ENCODE peak calls at places on chromosomes 4 and X, in five cellular contexts. One of them, this sample, is unnamed.

GRCh38 chr4:177393236-177393635 is 49.0 kb downstream of the AGA start:
- DNase-seq in HCT116: no peak
- DNase-seq in IMR-90: no peak
- DNase-seq in stomach: no peak
- DNase-seq in body of pancreas: no peak
- DNase-seq in this sample: no peak

GRCh38 chrX:10486373-10486772 is 134.0 kb downstream of the MID1 start:
- DNase-seq in IMR-90: peak; percentile 84
- DNase-seq in stomach: no peak
- DNase-seq in body of pancreas: no peak
- DNase-seq in HCT116: no peak
- DNase-seq in this sample: no peak

GRCh38 chr4:138055890-138056289 is 186.3 kb downstream of the SLC7A11 start:
- DNase-seq in stomach: no peak
- DNase-seq in IMR-90: peak; percentile 66
- DNase-seq in HCT116: no peak
- DNase-seq in body of pancreas: no peak
- DNase-seq in this sample: no peak

GRCh38 chrX:154600962-154601374 is 16.0 kb downstream of the CTAG1A start:
- DNase-seq in body of pancreas: no peak
- DNase-seq in IMR-90: no peak
- DNase-seq in HCT116: no peak
- DNase-seq in stomach: no peak
- DNase-seq in this sample: no peak

GRCh38 chr4:23373269-23373668 is 516.6 kb downstream of the PPARGC1A start:
- DNase-seq in stomach: peak; percentile 79
- DNase-seq in IMR-90: peak; percentile 4
- DNase-seq in HCT116: no peak
- DNase-seq in body of pancreas: peak; percentile 45
- DNase-seq in this sample: no peak

GRCh38 chr4:119106036-119107000 is 29.3 kb upstream of the MYOZ2 start:
- DNase-seq in HCT116: no peak
- DNase-seq in body of pancreas: no peak
- DNase-seq in IMR-90: no peak
- DNase-seq in stomach: no peak
- DNase-seq in this sample: no peak

GRCh38 chr4:2058264-2059033 is 678 bp upstream of the NAT8L start:
- DNase-seq in stomach: no peak
- DNase-seq in IMR-90: no peak
- DNase-seq in HCT116: no peak
- DNase-seq in body of pancreas: no peak
- DNase-seq in this sample: no peak

GRCh38 chr4:140928880-140929279 is 172.7 kb upstream of the TBC1D9 start:
- DNase-seq in IMR-90: no peak
- DNase-seq in HCT116: no peak
- DNase-seq in body of pancreas: no peak
- DNase-seq in stomach: no peak
- DNase-seq in this sample: no peak

GRCh38 chr4:150047546-150047945 is 30.7 kb upstream of the DCLK2 start:
- DNase-seq in IMR-90: no peak
- DNase-seq in stomach: no peak
- DNase-seq in HCT116: no peak
- DNase-seq in body of pancreas: no peak
- DNase-seq in this sample: no peak

GRCh38 chrX:9899640-9900075 is 67.5 kb upstream of the CLDN34 start:
- DNase-seq in HCT116: no peak
- DNase-seq in IMR-90: peak; percentile 91
- DNase-seq in stomach: no peak
- DNase-seq in body of pancreas: no peak
- DNase-seq in this sample: no peak

GRCh38 chr4:147799986-147800555 is 68.2 kb downstream of the ARHGAP10 start:
- DNase-seq in HCT116: no peak
- DNase-seq in stomach: no peak
- DNase-seq in body of pancreas: no peak
- DNase-seq in IMR-90: no peak
- DNase-seq in this sample: no peak

GRCh38 chrX:70755850-70756249 is 152.7 kb downstream of the TEX11 start:
- DNase-seq in body of pancreas: no peak
- DNase-seq in stomach: no peak
- DNase-seq in IMR-90: no peak
- DNase-seq in HCT116: no peak
- DNase-seq in this sample: no peak

GRCh38 chr4:41957634-41958033 is 22.4 kb downstream of the TMEM33 start:
- DNase-seq in body of pancreas: no peak
- DNase-seq in IMR-90: peak; percentile 5
- DNase-seq in stomach: no peak
- DNase-seq in HCT116: peak; percentile 24
- DNase-seq in this sample: no peak

GRCh38 chr4:148007303-148007702 is 275.4 kb downstream of the ARHGAP10 start:
- DNase-seq in stomach: no peak
- DNase-seq in HCT116: peak; percentile 72
- DNase-seq in IMR-90: peak; percentile 99
- DNase-seq in body of pancreas: no peak
- DNase-seq in this sample: no peak

GRCh38 chr4:55754754-55755350 is 64.7 kb upstream of the EXOC1L start:
- DNase-seq in body of pancreas: no peak
- DNase-seq in IMR-90: peak; percentile 58
- DNase-seq in HCT116: peak; percentile 13
- DNase-seq in stomach: no peak
- DNase-seq in this sample: no peak

GRCh38 chrX:15202458-15203177 is 67.3 kb downstream of the ASB9 start:
- DNase-seq in body of pancreas: no peak
- DNase-seq in IMR-90: no peak
- DNase-seq in HCT116: no peak
- DNase-seq in stomach: no peak
- DNase-seq in this sample: no peak

DNA sequence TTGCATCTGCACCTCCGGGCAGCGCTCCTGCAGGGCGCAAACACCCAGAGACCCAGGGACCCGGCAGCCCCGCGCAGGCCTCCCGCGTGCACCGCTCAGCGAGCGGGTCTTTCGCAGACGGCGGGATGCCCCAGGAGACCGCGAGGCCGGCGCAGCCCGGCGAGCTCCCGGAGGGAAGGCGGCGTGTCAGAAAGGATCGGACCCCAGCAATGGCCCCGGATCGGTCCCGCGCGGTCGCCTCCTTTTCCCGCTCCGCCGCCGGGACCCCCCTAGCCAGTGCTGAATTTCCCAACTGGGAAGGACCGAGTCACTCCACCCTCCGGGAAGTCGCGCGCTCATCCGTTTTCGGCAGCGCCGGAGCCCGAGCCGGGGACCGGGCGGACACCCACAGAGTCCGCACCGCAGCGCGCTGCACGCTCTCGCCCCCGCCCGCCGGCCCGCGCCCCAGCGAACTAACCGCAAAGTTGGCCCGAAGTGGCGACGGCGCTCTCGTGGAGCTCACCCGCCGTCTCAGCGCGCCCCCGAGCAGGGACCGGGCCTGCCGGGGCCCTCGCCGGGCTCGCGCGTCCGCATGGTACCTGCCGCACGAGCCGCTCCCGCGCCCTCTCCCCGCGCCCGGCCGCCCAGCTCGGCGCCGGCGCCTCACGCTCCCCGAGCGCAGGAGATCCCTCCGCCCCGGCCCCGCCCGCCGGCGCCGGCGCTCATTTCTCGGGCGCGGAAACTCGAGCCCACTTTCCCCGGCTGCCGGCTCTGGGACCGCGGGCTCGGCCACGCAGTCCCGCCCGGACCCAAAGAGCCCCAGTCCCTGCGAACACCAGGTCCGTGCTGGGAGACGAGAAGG is at the start of gene FAT1:
- DNase-seq in HCT116: no peak
- DNase-seq in stomach: peak; percentile 72
- DNase-seq in body of pancreas: peak; percentile 72
- DNase-seq in IMR-90: peak; percentile 71
- DNase-seq in this sample: no peak
- TF ChIP-seq POLR2A in HCT116: no peak
- TF ChIP-seq POLR2A in stomach: no peak
- TF ChIP-seq POLR2A in body of pancreas: peak; percentile 70
- TF ChIP-seq POLR2A in IMR-90: peak; percentile 82
- TF ChIP-seq POLR2A in this sample: peak; percentile 39

GRCh38 chr4:5114911-5115310 is 63.6 kb downstream of the STK32B start:
- DNase-seq in stomach: no peak
- DNase-seq in HCT116: no peak
- DNase-seq in body of pancreas: no peak
- DNase-seq in IMR-90: peak; percentile 58
- DNase-seq in this sample: no peak
- H3K36me3 ChIP-seq in stomach: no peaks in the 10 kb centered on the region
- H3K36me3 ChIP-seq in HCT116: no peaks in the 10 kb centered on the region
- H3K36me3 ChIP-seq in body of pancreas: no peaks in the 10 kb centered on the region
- H3K36me3 ChIP-seq in IMR-90: no peaks in the 10 kb centered on the region
- H3K36me3 ChIP-seq in this sample: no peaks in the 10 kb centered on the region

GRCh38 chr4:98928131-98928504 is 815 bp downstream of the EIF4E start:
- DNase-seq in body of pancreas: peak; percentile 62
- DNase-seq in HCT116: peak; percentile 64
- DNase-seq in IMR-90: peak; percentile 78
- DNase-seq in stomach: peak; percentile 65
- DNase-seq in this sample: peak; percentile 5

GRCh38 chr4:98928505-98929340 is at the start of gene EIF4E:
- DNase-seq in stomach: peak; percentile 98
- DNase-seq in HCT116: peak; percentile 99
- DNase-seq in body of pancreas: peak; percentile 98
- DNase-seq in IMR-90: peak; percentile 99
- DNase-seq in this sample: peak; percentile 85

GRCh38 chr4:98930311-98930865 is 1.5 kb upstream of the EIF4E start:
- DNase-seq in HCT116: no peak
- DNase-seq in IMR-90: no peak
- DNase-seq in stomach: no peak
- DNase-seq in body of pancreas: no peak
- DNase-seq in this sample: no peak

GRCh38 chr4:98932539-98932938 is 3.6 kb upstream of the EIF4E start:
- DNase-seq in body of pancreas: no peak
- DNase-seq in HCT116: no peak
- DNase-seq in IMR-90: peak; percentile 69
- DNase-seq in stomach: no peak
- DNase-seq in this sample: no peak

GRCh38 chr4:98929341-98930267 is 671 bp upstream of the EIF4E start:
- DNase-seq in stomach: peak; percentile 71
- DNase-seq in body of pancreas: peak; percentile 61
- DNase-seq in HCT116: peak; percentile 94
- DNase-seq in IMR-90: peak; percentile 98
- DNase-seq in this sample: no peak
- TF ChIP-seq POLR2A in stomach: no peak
- TF ChIP-seq POLR2A in body of pancreas: peak; percentile 90
- TF ChIP-seq POLR2A in HCT116: peak; percentile 69
- TF ChIP-seq POLR2A in IMR-90: peak; percentile 92
- TF ChIP-seq POLR2A in this sample: no peak

DNA sequence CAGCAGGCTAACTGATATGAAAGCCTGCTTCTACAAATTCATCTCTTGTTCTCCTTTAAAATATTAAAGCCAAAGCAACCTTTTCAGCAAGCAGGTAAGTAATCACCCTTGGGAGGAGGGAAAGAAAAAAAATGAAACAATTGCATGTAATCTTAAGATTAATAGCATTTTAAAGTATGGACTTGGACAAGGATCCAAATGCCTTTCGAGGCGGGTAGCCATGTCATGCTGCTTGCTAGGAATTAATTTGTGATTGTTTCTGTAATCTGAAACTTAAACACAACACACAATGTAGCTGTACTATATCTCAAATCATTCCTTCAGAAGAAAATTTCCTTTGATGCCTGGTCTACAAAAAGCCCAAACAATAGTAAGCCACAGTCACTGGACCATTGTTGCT is 112.3 kb upstream of the CBR4 start:
- DNase-seq in body of pancreas: no peak
- DNase-seq in stomach: no peak
- DNase-seq in IMR-90: no peak
- DNase-seq in HCT116: no peak
- DNase-seq in this sample: no peak
- H3K36me3 ChIP-seq in body of pancreas: no peaks in the 10 kb centered on the region
- H3K36me3 ChIP-seq in stomach: peaks cover 43% of the 10 kb centered on the region
- H3K36me3 ChIP-seq in IMR-90: peaks cover 16% of the 10 kb centered on the region
- H3K36me3 ChIP-seq in HCT116: peaks cover 4% of the 10 kb centered on the region
- H3K36me3 ChIP-seq in this sample: no peaks in the 10 kb centered on the region

DNA sequence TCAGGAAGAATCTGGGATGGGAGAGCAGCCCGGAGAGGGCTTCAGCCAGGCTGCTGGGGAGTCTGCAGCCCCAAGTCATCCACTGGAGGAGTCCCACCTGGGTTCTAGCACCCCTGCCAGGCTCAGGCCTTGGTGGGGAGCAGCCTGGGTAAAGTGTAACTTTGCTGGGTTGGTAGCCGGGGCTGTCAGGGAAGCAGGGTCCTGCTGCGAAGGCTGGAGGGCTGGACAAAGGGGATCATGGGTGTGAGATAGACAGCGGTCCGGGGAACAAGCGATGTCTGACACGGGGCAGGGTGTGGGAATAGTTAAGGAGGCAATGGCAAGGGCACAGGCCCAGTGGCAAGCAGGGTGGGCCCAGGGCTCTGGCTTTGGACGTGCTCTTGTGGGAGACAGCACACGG is 37.6 kb downstream of the PDHA1 start:
- DNase-seq in body of pancreas: no peak
- DNase-seq in stomach: peak; percentile 23
- DNase-seq in HCT116: no peak
- DNase-seq in IMR-90: no peak
- DNase-seq in this sample: no peak
- TF ChIP-seq POLR2A in body of pancreas: no peak
- TF ChIP-seq POLR2A in stomach: no peak
- TF ChIP-seq POLR2A in HCT116: no peak
- TF ChIP-seq POLR2A in IMR-90: no peak
- TF ChIP-seq POLR2A in this sample: no peak

GRCh38 chr4:188619456-188620149 is 480.4 kb downstream of the TRIML1 start:
- DNase-seq in stomach: no peak
- DNase-seq in IMR-90: no peak
- DNase-seq in body of pancreas: no peak
- DNase-seq in HCT116: no peak
- DNase-seq in this sample: no peak

GRCh38 chr4:188623314-188623854 is 484.1 kb downstream of the TRIML1 start:
- DNase-seq in HCT116: no peak
- DNase-seq in IMR-90: no peak
- DNase-seq in body of pancreas: no peak
- DNase-seq in stomach: no peak
- DNase-seq in this sample: no peak

GRCh38 chr4:188620608-188621007 is 481.4 kb downstream of the TRIML1 start:
- DNase-seq in HCT116: no peak
- DNase-seq in IMR-90: no peak
- DNase-seq in body of pancreas: no peak
- DNase-seq in stomach: no peak
- DNase-seq in this sample: no peak

GRCh38 chr4:188624370-188624769 is 485.1 kb downstream of the TRIML1 start:
- DNase-seq in stomach: no peak
- DNase-seq in HCT116: no peak
- DNase-seq in IMR-90: no peak
- DNase-seq in body of pancreas: no peak
- DNase-seq in this sample: no peak
- H3K36me3 ChIP-seq in stomach: no peaks in the 10 kb centered on the region
- H3K36me3 ChIP-seq in HCT116: no peaks in the 10 kb centered on the region
- H3K36me3 ChIP-seq in IMR-90: no peaks in the 10 kb centered on the region
- H3K36me3 ChIP-seq in body of pancreas: no peaks in the 10 kb centered on the region
- H3K36me3 ChIP-seq in this sample: no peaks in the 10 kb centered on the region

This sample was measured in esophagus squamous epithelium.